ENCODE peak calls at places on chromosomes 7 and 10, in five cellular contexts. One of them, this sample, is unnamed.

GRCh38 chr10:69318997-69319727 is 40.9 kb downstream of the HK1 start:
- DNase-seq in activated T-cell treated with anti-CD3 and anti-CD28 coated beads, Interleukin-2, amount 50 U/mL, for 72 hours: peak
- DNase-seq in SK-N-DZ: no peak
- DNase-seq in OCI-LY7: peak
- DNase-seq in NCI-H460: no peak
- DNase-seq in this sample: no peak

GRCh38 chr7:91020611-91021385 is 243.4 kb upstream of the FZD1 start:
- DNase-seq in SK-N-DZ: no peak
- DNase-seq in OCI-LY7: no peak
- DNase-seq in activated T-cell treated with anti-CD3 and anti-CD28 coated beads, Interleukin-2, amount 50 U/mL, for 72 hours: no peak
- DNase-seq in NCI-H460: no peak
- DNase-seq in this sample: no peak

GRCh38 chr10:129918401-129918800 is 45.7 kb downstream of the EBF3 start:
- DNase-seq in OCI-LY7: no peak
- DNase-seq in activated T-cell treated with anti-CD3 and anti-CD28 coated beads, Interleukin-2, amount 50 U/mL, for 72 hours: no peak
- DNase-seq in NCI-H460: no peak
- DNase-seq in SK-N-DZ: no peak
- DNase-seq in this sample: no peak

GRCh38 chr10:79350407-79351154 is 3.3 kb downstream of the PPIF start:
- DNase-seq in SK-N-DZ: no peak
- DNase-seq in activated T-cell treated with anti-CD3 and anti-CD28 coated beads, Interleukin-2, amount 50 U/mL, for 72 hours: no peak
- DNase-seq in NCI-H460: no peak
- DNase-seq in OCI-LY7: no peak
- DNase-seq in this sample: no peak

GRCh38 chr7:28784166-28784870 is 173.8 kb downstream of the TRIL start:
- DNase-seq in SK-N-DZ: no peak
- DNase-seq in OCI-LY7: no peak
- DNase-seq in NCI-H460: no peak
- DNase-seq in activated T-cell treated with anti-CD3 and anti-CD28 coated beads, Interleukin-2, amount 50 U/mL, for 72 hours: no peak
- DNase-seq in this sample: no peak

GRCh38 chr7:6385909-6386560 is 61.7 kb downstream of the DAGLB start:
- DNase-seq in OCI-LY7: no peak
- DNase-seq in NCI-H460: no peak
- DNase-seq in SK-N-DZ: no peak
- DNase-seq in activated T-cell treated with anti-CD3 and anti-CD28 coated beads, Interleukin-2, amount 50 U/mL, for 72 hours: no peak
- DNase-seq in this sample: no peak

GRCh38 chr7:92641921-92642511 is 51.8 kb upstream of the FAM133B start:
- DNase-seq in activated T-cell treated with anti-CD3 and anti-CD28 coated beads, Interleukin-2, amount 50 U/mL, for 72 hours: peak
- DNase-seq in OCI-LY7: no peak
- DNase-seq in SK-N-DZ: no peak
- DNase-seq in NCI-H460: no peak
- DNase-seq in this sample: no peak

GRCh38 chr7:85104432-85105205 is 82.2 kb downstream of the SEMA3D start:
- DNase-seq in NCI-H460: peak
- DNase-seq in SK-N-DZ: no peak
- DNase-seq in OCI-LY7: no peak
- DNase-seq in activated T-cell treated with anti-CD3 and anti-CD28 coated beads, Interleukin-2, amount 50 U/mL, for 72 hours: no peak
- DNase-seq in this sample: peak

GRCh38 chr7:107989618-107990373 is 13.2 kb downstream of the LAMB1 start:
- DNase-seq in activated T-cell treated with anti-CD3 and anti-CD28 coated beads, Interleukin-2, amount 50 U/mL, for 72 hours: no peak
- DNase-seq in SK-N-DZ: no peak
- DNase-seq in OCI-LY7: no peak
- DNase-seq in NCI-H460: no peak
- DNase-seq in this sample: no peak

GRCh38 chr10:63520463-63521388 is 475 bp upstream of the REEP3 start:
- DNase-seq in NCI-H460: peak
- DNase-seq in activated T-cell treated with anti-CD3 and anti-CD28 coated beads, Interleukin-2, amount 50 U/mL, for 72 hours: peak
- DNase-seq in SK-N-DZ: peak
- DNase-seq in OCI-LY7: peak
- DNase-seq in this sample: peak

GRCh38 chr10:97701438-97702064 is 12.0 kb upstream of the MARVELD1 start:
- DNase-seq in SK-N-DZ: peak
- DNase-seq in OCI-LY7: peak
- DNase-seq in activated T-cell treated with anti-CD3 and anti-CD28 coated beads, Interleukin-2, amount 50 U/mL, for 72 hours: peak
- DNase-seq in NCI-H460: peak
- DNase-seq in this sample: peak

This sample was measured in SK-MEL-5.